ENCODE peak calls at places on chromosomes 16 and 17, in six cellular contexts. D, R, P, C, K and Q are unnamed samples.

GRCh38 chr17:57431415-57431814 is 175.1 kb downstream of the MSI2 start:
- DNase-seq in C (no peak), D (no peak), K (no peak), R (no peak), P (no peak), Q (no peak)

GRCh38 chr17:32266389-32267269 is 997 bp downstream of the RHBDL3 start:
- DNase-seq in K (peak), R (no peak), P (no peak), C (no peak), D (peak), Q (no peak)

GRCh38 chr16:83903739-83904138 is 4.8 kb downstream of the MLYCD start:
- DNase-seq in C (peak), K (no peak), R (no peak), P (no peak), D (no peak), Q (no peak)

GRCh38 chr17:5898406-5898805 is 171.8 kb upstream of the WSCD1 start:
- DNase-seq in K (no peak), R (no peak), C (no peak), D (no peak), P (no peak), Q (no peak)

GRCh38 chr17:27241346-27241946 is 52.5 kb upstream of the WSB1 start:
- DNase-seq in P (no peak), K (peak), R (peak), C (peak), D (no peak), Q (peak)

GRCh38 chr16:1089822-1090619 is 6.0 kb downstream of the C1QTNF8 start:
- DNase-seq in P (no peak), K (peak), R (no peak), C (peak), D (no peak), Q (no peak)

GRCh38 chr16:4850211-4850610 is 2.9 kb downstream of the UBN1 start:
- DNase-seq in D (no peak), C (no peak), R (peak), P (no peak), K (no peak), Q (no peak)

GRCh38 chr16:64381979-64382378 is 739.9 kb downstream of the CDH11 start:
- DNase-seq in C (no peak), R (no peak), K (no peak), P (no peak), D (no peak), Q (no peak)

GRCh38 chr17:71203953-71204352 is 916.9 kb upstream of the SOX9 start:
- DNase-seq in D (no peak), K (no peak), P (no peak), R (no peak), C (no peak), Q (no peak)

GRCh38 chr17:56638536-56639177 is 45.2 kb downstream of the NOG start:
- DNase-seq in R (no peak), D (no peak), C (no peak), P (no peak), K (no peak), Q (no peak)

GRCh38 chr17:31680126-31680525 is 178.9 kb downstream of the COPRS start:
- DNase-seq in C (no peak), P (no peak), R (no peak), K (no peak), D (no peak), Q (no peak)

GRCh38 chr16:2015117-2015946 is 4.3 kb upstream of the NPW start:
- DNase-seq in P (no peak), D (no peak), C (no peak), K (peak), R (peak), Q (no peak)

GRCh38 chr17:61402978-61403845 is 3.6 kb downstream of the TBX2 start:
- DNase-seq in P (no peak), K (no peak), R (no peak), C (no peak), D (no peak), Q (no peak)

GRCh38 chr17:67800495-67800928 is 24.8 kb upstream of the BPTF start:
- DNase-seq in R (peak), K (peak), P (no peak), D (peak), C (peak), Q (peak)

GRCh38 chr17:65560628-65561371 is 648 bp downstream of the AXIN2 start:
- DNase-seq in C (peak), P (peak), R (peak), K (peak), D (peak), Q (peak)

GRCh38 chr17:16269658-16270057 is 52.6 kb downstream of the PIGL start:
- DNase-seq in C (no peak), R (no peak), D (no peak), K (no peak), P (no peak), Q (no peak)

GRCh38 chr17:28968269-28968913 is 17.1 kb upstream of the PHF12 start:
- DNase-seq in P (no peak), R (no peak), D (peak), K (no peak), C (no peak), Q (no peak)

GRCh38 chr16:68954871-68955635 is 111.7 kb downstream of the TANGO6 start:
- DNase-seq in C (no peak), P (no peak), K (no peak), D (no peak), R (no peak), Q (no peak)

GRCh38 chr17:72122668-72123495 is 2.1 kb downstream of the SOX9 start:
- DNase-seq in D (peak), R (peak), C (no peak), P (no peak), K (peak), Q (no peak)